ENCODE peak calls at places on chromosomes 6 and 20, in seven cellular contexts. One of them, this sample, is unnamed.

GRCh38 chr20:25136643-25137559 is 55.0 kb upstream of the VSX1 start:
- DNase-seq in transverse colon: peak; percentile 38
- DNase-seq in breast epithelium: no peak
- DNase-seq in astrocyte of the spinal cord: peak; percentile 90
- DNase-seq in stomach: no peak
- DNase-seq in prostate gland: no peak
- DNase-seq in fibroblast of the aortic adventitia: peak; percentile 97
- DNase-seq in this sample: no peak

GRCh38 chr20:63142933-63143332 is 73.0 kb downstream of the YTHDF1 start:
- DNase-seq in transverse colon: no peak
- DNase-seq in breast epithelium: no peak
- DNase-seq in astrocyte of the spinal cord: no peak
- DNase-seq in stomach: no peak
- DNase-seq in prostate gland: no peak
- DNase-seq in fibroblast of the aortic adventitia: no peak
- DNase-seq in this sample: no peak

GRCh38 chr6:157559201-157559756 is 178.3 kb downstream of the ZDHHC14 start:
- DNase-seq in transverse colon: no peak
- DNase-seq in breast epithelium: no peak
- DNase-seq in astrocyte of the spinal cord: no peak
- DNase-seq in stomach: no peak
- DNase-seq in prostate gland: no peak
- DNase-seq in fibroblast of the aortic adventitia: no peak
- DNase-seq in this sample: no peak

GRCh38 chr6:158213925-158214674 is 46.0 kb downstream of the GTF2H5 start:
- DNase-seq in transverse colon: peak; percentile 70
- DNase-seq in breast epithelium: no peak
- DNase-seq in astrocyte of the spinal cord: peak; percentile 80
- DNase-seq in stomach: peak; percentile 68
- DNase-seq in prostate gland: peak; percentile 51
- DNase-seq in fibroblast of the aortic adventitia: peak; percentile 89
- DNase-seq in this sample: no peak

GRCh38 chr6:166737231-166737630 is 110.2 kb upstream of the RPS6KA2 start:
- DNase-seq in transverse colon: no peak
- DNase-seq in breast epithelium: no peak
- DNase-seq in astrocyte of the spinal cord: no peak
- DNase-seq in stomach: no peak
- DNase-seq in prostate gland: no peak
- DNase-seq in fibroblast of the aortic adventitia: no peak
- DNase-seq in this sample: no peak

GRCh38 chr6:158028876-158029275 is 47.2 kb downstream of the SYNJ2 start:
- DNase-seq in transverse colon: no peak
- DNase-seq in breast epithelium: no peak
- DNase-seq in astrocyte of the spinal cord: no peak
- DNase-seq in stomach: no peak
- DNase-seq in prostate gland: no peak
- DNase-seq in fibroblast of the aortic adventitia: no peak
- DNase-seq in this sample: no peak

GRCh38 chr6:165584541-165584940 is 78.5 kb downstream of the PDE10A start:
- DNase-seq in transverse colon: no peak
- DNase-seq in breast epithelium: no peak
- DNase-seq in astrocyte of the spinal cord: no peak
- DNase-seq in stomach: no peak
- DNase-seq in prostate gland: no peak
- DNase-seq in fibroblast of the aortic adventitia: no peak
- DNase-seq in this sample: no peak

GRCh38 chr6:168050861-168051586 is 28.0 kb downstream of the FRMD1 start:
- DNase-seq in transverse colon: no peak
- DNase-seq in breast epithelium: no peak
- DNase-seq in astrocyte of the spinal cord: no peak
- DNase-seq in stomach: no peak
- DNase-seq in prostate gland: no peak
- DNase-seq in fibroblast of the aortic adventitia: no peak
- DNase-seq in this sample: no peak

GRCh38 chr6:161273752-161274487 is at the start of gene AGPAT4:
- DNase-seq in transverse colon: peak; percentile 70
- DNase-seq in breast epithelium: no peak
- DNase-seq in astrocyte of the spinal cord: peak; percentile 98
- DNase-seq in stomach: peak; percentile 41
- DNase-seq in prostate gland: peak; percentile 57
- DNase-seq in fibroblast of the aortic adventitia: peak; percentile 98
- DNase-seq in this sample: peak; percentile 73

GRCh38 chr6:136767583-136768307 is 24.5 kb downstream of the MAP3K5 start:
- DNase-seq in transverse colon: no peak
- DNase-seq in breast epithelium: no peak
- DNase-seq in astrocyte of the spinal cord: no peak
- DNase-seq in stomach: no peak
- DNase-seq in prostate gland: no peak
- DNase-seq in fibroblast of the aortic adventitia: no peak
- DNase-seq in this sample: no peak

GRCh38 chr6:111096246-111096645 is 8.9 kb downstream of the SLC16A10 start:
- DNase-seq in transverse colon: peak; percentile 78
- DNase-seq in breast epithelium: no peak
- DNase-seq in astrocyte of the spinal cord: no peak
- DNase-seq in stomach: peak; percentile 91
- DNase-seq in prostate gland: peak; percentile 74
- DNase-seq in fibroblast of the aortic adventitia: no peak
- DNase-seq in this sample: no peak

GRCh38 chr6:3872370-3872854 is 23.2 kb downstream of the FAM50B start:
- DNase-seq in transverse colon: no peak
- DNase-seq in breast epithelium: no peak
- DNase-seq in astrocyte of the spinal cord: no peak
- DNase-seq in stomach: no peak
- DNase-seq in prostate gland: no peak
- DNase-seq in fibroblast of the aortic adventitia: no peak
- DNase-seq in this sample: no peak

GRCh38 chr6:139131736-139132285 is 3.1 kb upstream of the HECA start:
- DNase-seq in transverse colon: no peak
- DNase-seq in breast epithelium: no peak
- DNase-seq in astrocyte of the spinal cord: no peak
- DNase-seq in stomach: no peak
- DNase-seq in prostate gland: no peak
- DNase-seq in fibroblast of the aortic adventitia: no peak
- DNase-seq in this sample: no peak

GRCh38 chr20:51508780-51509179 is 33.7 kb downstream of the NFATC2 start:
- DNase-seq in transverse colon: no peak
- DNase-seq in breast epithelium: no peak
- DNase-seq in astrocyte of the spinal cord: no peak
- DNase-seq in stomach: no peak
- DNase-seq in prostate gland: no peak
- DNase-seq in fibroblast of the aortic adventitia: no peak
- DNase-seq in this sample: no peak

GRCh38 chr6:154371337-154371736 is 14.7 kb upstream of the IPCEF1 start:
- DNase-seq in transverse colon: no peak
- DNase-seq in breast epithelium: no peak
- DNase-seq in astrocyte of the spinal cord: no peak
- DNase-seq in stomach: no peak
- DNase-seq in prostate gland: no peak
- DNase-seq in fibroblast of the aortic adventitia: no peak
- DNase-seq in this sample: no peak

GRCh38 chr20:21096321-21097043 is 9.7 kb downstream of the LINC00237 start:
- DNase-seq in transverse colon: no peak
- DNase-seq in breast epithelium: no peak
- DNase-seq in astrocyte of the spinal cord: no peak
- DNase-seq in stomach: no peak
- DNase-seq in prostate gland: no peak
- DNase-seq in fibroblast of the aortic adventitia: peak; percentile 11
- DNase-seq in this sample: no peak

GRCh38 chr20:58241766-58242465 is 13.5 kb upstream of the ANKRD60 start:
- DNase-seq in transverse colon: no peak
- DNase-seq in breast epithelium: no peak
- DNase-seq in astrocyte of the spinal cord: no peak
- DNase-seq in stomach: no peak
- DNase-seq in prostate gland: no peak
- DNase-seq in fibroblast of the aortic adventitia: no peak
- DNase-seq in this sample: no peak

GRCh38 chr6:164022632-164023031 is 608.1 kb downstream of the QKI start:
- DNase-seq in transverse colon: no peak
- DNase-seq in breast epithelium: no peak
- DNase-seq in astrocyte of the spinal cord: no peak
- DNase-seq in stomach: no peak
- DNase-seq in prostate gland: no peak
- DNase-seq in fibroblast of the aortic adventitia: no peak
- DNase-seq in this sample: no peak

GRCh38 chr6:82245376-82245775 is 2.2 kb downstream of the IBTK start:
- DNase-seq in transverse colon: no peak
- DNase-seq in breast epithelium: no peak
- DNase-seq in astrocyte of the spinal cord: no peak
- DNase-seq in stomach: no peak
- DNase-seq in prostate gland: no peak
- DNase-seq in fibroblast of the aortic adventitia: no peak
- DNase-seq in this sample: no peak

GRCh38 chr6:169851641-169852503 is 100.5 kb downstream of the ERMARD start:
- DNase-seq in transverse colon: no peak
- DNase-seq in breast epithelium: peak; percentile 39
- DNase-seq in astrocyte of the spinal cord: peak; percentile 22
- DNase-seq in stomach: peak; percentile 24
- DNase-seq in prostate gland: no peak
- DNase-seq in fibroblast of the aortic adventitia: no peak
- DNase-seq in this sample: no peak

GRCh38 chr6:1704711-1705110 is 95.0 kb downstream of the FOXC1 start:
- DNase-seq in transverse colon: no peak
- DNase-seq in breast epithelium: no peak
- DNase-seq in astrocyte of the spinal cord: no peak
- DNase-seq in stomach: no peak
- DNase-seq in prostate gland: no peak
- DNase-seq in fibroblast of the aortic adventitia: no peak
- DNase-seq in this sample: no peak
- H3K4me3 ChIP-seq in transverse colon: no peak overlapping the region
- H3K4me3 ChIP-seq in breast epithelium: no peak overlapping the region
- H3K4me3 ChIP-seq in astrocyte of the spinal cord: no peak overlapping the region
- H3K4me3 ChIP-seq in stomach: no peak overlapping the region
- H3K4me3 ChIP-seq in prostate gland: no peak overlapping the region
- H3K4me3 ChIP-seq in fibroblast of the aortic adventitia: no peak overlapping the region
- H3K4me3 ChIP-seq in this sample: no peak overlapping the region

DNA sequence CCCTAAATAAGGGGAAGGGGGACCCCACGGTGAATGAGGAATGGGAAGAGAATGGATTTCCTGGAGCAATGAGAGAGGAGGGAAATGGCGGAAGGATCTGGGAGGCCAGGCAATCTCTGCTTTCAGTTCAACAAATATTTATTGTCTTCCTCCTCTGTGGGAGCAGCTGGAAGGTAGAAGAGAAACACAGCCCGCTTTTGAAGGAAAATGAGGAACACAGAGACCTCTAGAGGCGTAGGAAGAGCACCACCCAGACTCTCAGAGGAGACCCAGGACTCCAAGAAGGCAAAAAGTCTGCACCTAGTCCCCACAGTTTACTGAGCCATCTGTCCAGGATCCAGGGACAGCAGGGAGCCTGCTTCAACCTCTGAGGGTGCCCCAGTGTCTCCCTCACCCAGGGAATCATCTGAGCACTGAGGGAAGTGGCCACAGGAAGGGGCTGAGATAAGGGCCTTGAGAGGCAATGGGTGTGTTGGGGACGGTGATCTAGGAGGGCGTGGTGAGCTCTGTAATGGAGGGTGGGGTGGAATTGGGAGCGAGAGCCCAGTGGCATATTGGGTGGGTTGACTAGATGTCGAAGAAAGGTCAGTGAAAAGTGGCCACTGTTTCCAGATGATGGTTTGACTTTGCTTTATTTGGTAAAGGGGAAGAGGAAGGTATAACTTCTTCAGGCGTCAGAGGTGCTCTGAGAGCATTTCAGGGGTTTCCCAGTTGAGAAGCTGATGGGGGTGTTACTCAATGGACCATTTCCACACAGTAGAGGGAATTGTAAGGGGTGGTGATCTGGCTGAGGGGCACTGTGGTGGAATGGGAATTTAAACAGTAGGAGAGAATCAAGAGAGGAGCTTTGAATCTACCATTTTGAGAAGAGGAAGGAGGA is 610 bp downstream of the PSORS1C1 start:
- DNase-seq in transverse colon: no peak
- DNase-seq in breast epithelium: no peak
- DNase-seq in astrocyte of the spinal cord: peak; percentile 69
- DNase-seq in stomach: no peak
- DNase-seq in prostate gland: peak; percentile 43
- DNase-seq in fibroblast of the aortic adventitia: peak; percentile 66
- DNase-seq in this sample: no peak
- TF ChIP-seq CTCF in transverse colon: no peak
- TF ChIP-seq CTCF in breast epithelium: no peak
- TF ChIP-seq CTCF in astrocyte of the spinal cord: peak; percentile 55
- TF ChIP-seq CTCF in stomach: no peak
- TF ChIP-seq CTCF in prostate gland: peak; percentile 51
- TF ChIP-seq CTCF in fibroblast of the aortic adventitia: peak; percentile 38
- TF ChIP-seq CTCF in this sample: no peak

GRCh38 chr6:32935551-32936246 is 5.1 kb downstream of the HLA-DMB start:
- DNase-seq in transverse colon: no peak
- DNase-seq in breast epithelium: no peak
- DNase-seq in astrocyte of the spinal cord: no peak
- DNase-seq in stomach: no peak
- DNase-seq in prostate gland: no peak
- DNase-seq in fibroblast of the aortic adventitia: no peak
- DNase-seq in this sample: no peak
- H3K4me3 ChIP-seq in transverse colon: no peak overlapping the region
- H3K4me3 ChIP-seq in breast epithelium: no peak overlapping the region
- H3K4me3 ChIP-seq in astrocyte of the spinal cord: no peak overlapping the region
- H3K4me3 ChIP-seq in stomach: no peak overlapping the region
- H3K4me3 ChIP-seq in prostate gland: no peak overlapping the region
- H3K4me3 ChIP-seq in fibroblast of the aortic adventitia: no peak overlapping the region
- H3K4me3 ChIP-seq in this sample: no peak overlapping the region

DNA sequence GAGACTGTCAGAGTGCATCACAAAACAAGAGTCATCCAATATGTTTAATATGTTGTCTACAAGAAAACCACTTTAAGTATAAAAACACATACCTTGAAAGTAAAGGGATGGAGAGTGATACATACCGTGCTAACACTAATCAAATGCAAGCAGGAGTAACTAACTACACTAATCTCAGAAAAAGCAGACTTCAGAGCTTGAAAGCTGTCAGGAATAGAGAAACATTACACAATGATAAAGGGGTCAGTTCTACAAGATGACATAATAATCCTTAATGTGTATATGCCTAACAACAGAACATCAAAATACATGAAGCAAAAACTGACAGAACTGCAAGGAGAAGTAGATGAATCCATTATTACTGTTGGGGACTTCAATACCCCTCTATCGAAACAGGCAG is 59.7 kb upstream of the SMIM29 start:
- DNase-seq in transverse colon: no peak
- DNase-seq in breast epithelium: no peak
- DNase-seq in astrocyte of the spinal cord: no peak
- DNase-seq in stomach: no peak
- DNase-seq in prostate gland: no peak
- DNase-seq in fibroblast of the aortic adventitia: no peak
- DNase-seq in this sample: no peak
- TF ChIP-seq CTCF in transverse colon: no peak
- TF ChIP-seq CTCF in breast epithelium: no peak
- TF ChIP-seq CTCF in astrocyte of the spinal cord: no peak
- TF ChIP-seq CTCF in stomach: no peak
- TF ChIP-seq CTCF in prostate gland: no peak
- TF ChIP-seq CTCF in fibroblast of the aortic adventitia: no peak
- TF ChIP-seq CTCF in this sample: no peak

DNA sequence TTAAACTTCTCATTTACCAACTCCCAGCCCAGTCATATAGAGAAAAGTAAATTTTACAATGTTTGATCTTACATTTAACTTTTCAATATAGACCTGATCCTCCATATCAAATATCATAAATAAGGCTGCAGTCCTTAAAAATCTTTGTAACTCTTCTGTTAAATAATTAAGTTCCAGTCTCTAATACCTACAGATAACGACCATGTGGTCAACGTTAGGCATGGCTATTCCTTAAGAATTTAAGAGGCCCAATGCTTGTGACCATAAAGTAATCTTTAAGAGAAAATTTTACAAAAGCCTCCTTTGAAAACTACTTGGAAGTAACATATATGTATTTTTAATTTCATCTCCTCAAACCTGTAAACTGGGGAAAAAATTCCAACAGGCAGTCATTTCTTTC is 1.6 kb downstream of the FBXO5 start:
- DNase-seq in transverse colon: no peak
- DNase-seq in breast epithelium: no peak
- DNase-seq in astrocyte of the spinal cord: no peak
- DNase-seq in stomach: no peak
- DNase-seq in prostate gland: no peak
- DNase-seq in fibroblast of the aortic adventitia: no peak
- DNase-seq in this sample: no peak
- H3K4me3 ChIP-seq in transverse colon: no peak overlapping the region
- H3K4me3 ChIP-seq in breast epithelium: no peak overlapping the region
- H3K4me3 ChIP-seq in astrocyte of the spinal cord: peak overlapping the region; percentile 80
- H3K4me3 ChIP-seq in stomach: no peak overlapping the region
- H3K4me3 ChIP-seq in prostate gland: no peak overlapping the region
- H3K4me3 ChIP-seq in fibroblast of the aortic adventitia: peak overlapping the region; percentile 47
- H3K4me3 ChIP-seq in this sample: peak overlapping the region; percentile 88

This sample was measured in GM06990.